ENCODE peak calls at places on chromosome 12, in four cellular contexts. D is stomach, S is PC-3, E is fibroblast of pulmonary artery. G is an unnamed sample.

GRCh38 chr12:98228619-98229538 is 286.5 kb upstream of the TMPO start:
- DNase-seq in E (no peak), D (no peak), S (no peak), G (no peak)

GRCh38 chr12:13128291-13129000 is 25.0 kb upstream of the GSG1 start:
- DNase-seq in E (no peak), S (peak; percentile 26), D (no peak), G (peak; percentile 27)

GRCh38 chr12:63313139-63313538 is 162.1 kb upstream of the AVPR1A start:
- DNase-seq in E (no peak), D (no peak), S (no peak), G (no peak)

GRCh38 chr12:9906888-9907287 is 25.3 kb downstream of the CLEC2A start:
- DNase-seq in E (no peak), S (no peak), D (no peak), G (no peak)

GRCh38 chr12:88544991-88545684 is 35.1 kb downstream of the KITLG start:
- DNase-seq in S (no peak), D (no peak), E (peak; percentile 38), G (peak; percentile 83)

GRCh38 chr12:57243521-57244305 is 7.3 kb downstream of the STAC3 start:
- DNase-seq in D (peak; percentile 85), E (peak; percentile 74), S (peak; percentile 88), G (peak; percentile 64)

GRCh38 chr12:76012656-76013055 is 18.9 kb downstream of the PHLDA1 start:
- DNase-seq in E (no peak), D (no peak), S (no peak), G (no peak)

GRCh38 chr12:56115329-56115728 is 1.1 kb upstream of the RPL41 start:
- DNase-seq in E (peak; percentile 45), S (peak; percentile 23), D (no peak), G (peak; percentile 17)

GRCh38 chr12:20374775-20375174 is 6.4 kb downstream of the PDE3A start:
- DNase-seq in E (no peak), S (no peak), D (no peak), G (no peak)

GRCh38 chr12:71730936-71731335 is 23.7 kb upstream of the RAB21 start:
- DNase-seq in S (peak; percentile 30), E (no peak), D (no peak), G (no peak)

GRCh38 chr12:124509676-124510300 is 57.6 kb downstream of the NCOR2 start:
- DNase-seq in D (peak; percentile 65), S (no peak), E (peak; percentile 87), G (peak; percentile 86)

GRCh38 chr12:100468126-100468525 is 5.5 kb upstream of the NR1H4 start:
- DNase-seq in D (no peak), S (no peak), E (no peak), G (no peak)

GRCh38 chr12:65663648-65664047 is 160.6 kb upstream of the HMGA2 start:
- DNase-seq in E (no peak), S (peak; percentile 57), D (no peak), G (no peak)

GRCh38 chr12:87329076-87329863 is 699.9 kb downstream of the C12orf50 start:
- DNase-seq in D (no peak), S (no peak), E (peak; percentile 36), G (no peak)

GRCh38 chr12:76546889-76547288 is 12.7 kb downstream of the OSBPL8 start:
- DNase-seq in S (no peak), E (no peak), D (no peak), G (no peak)

GRCh38 chr12:132422057-132423043 is 67.6 kb upstream of the FBRSL1 start:
- DNase-seq in D (no peak), S (no peak), E (no peak), G (peak; percentile 40)

GRCh38 chr12:93094988-93095737 is 166.1 kb upstream of the EEA1 start:
- DNase-seq in S (no peak), D (no peak), E (no peak), G (no peak)

GRCh38 chr12:100229876-100230275 is 29.3 kb downstream of the ACTR6 start:
- DNase-seq in E (no peak), S (peak; percentile 96), D (no peak), G (no peak)

GRCh38 chr12:121668750-121669524 is 517 bp downstream of the MORN3 start:
- DNase-seq in E (peak; percentile 58), D (peak; percentile 39), S (peak; percentile 61), G (peak; percentile 23)

GRCh38 chr12:121663610-121663929 is 5.9 kb downstream of the MORN3 start:
- DNase-seq in S (no peak), D (no peak), E (no peak), G (no peak)

GRCh38 chr12:121673013-121673441 is 3.6 kb upstream of the MORN3 start:
- DNase-seq in E (no peak), S (no peak), D (peak; percentile 82), G (peak; percentile 29)

DNA sequence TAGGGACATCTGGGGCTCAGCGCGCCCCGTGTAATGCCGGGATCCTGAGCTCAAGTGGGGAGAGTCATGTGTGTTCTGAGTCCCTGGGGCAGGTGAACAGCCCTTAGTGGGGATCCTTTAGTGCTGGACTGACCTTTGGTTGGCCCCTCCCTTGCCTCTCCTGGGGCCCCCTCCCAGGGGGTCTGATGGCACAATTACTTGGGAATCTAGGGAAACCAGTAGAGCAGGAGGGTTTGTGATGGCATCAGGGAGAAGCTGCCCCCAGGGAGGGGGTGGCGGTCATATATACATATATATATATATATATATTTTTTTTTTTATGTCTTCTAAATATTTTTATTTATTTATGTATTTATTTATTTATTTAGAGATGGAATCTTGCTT is at the start of gene MORN3:
- DNase-seq in E (no peak), D (no peak), S (peak; percentile 29), G (no peak)
- H3K4me3 ChIP-seq in E (no peak within 1 kb of the TSS), D (no peak within 1 kb of the TSS), S (no peak within 1 kb of the TSS), G (no peak within 1 kb of the TSS)

DNA sequence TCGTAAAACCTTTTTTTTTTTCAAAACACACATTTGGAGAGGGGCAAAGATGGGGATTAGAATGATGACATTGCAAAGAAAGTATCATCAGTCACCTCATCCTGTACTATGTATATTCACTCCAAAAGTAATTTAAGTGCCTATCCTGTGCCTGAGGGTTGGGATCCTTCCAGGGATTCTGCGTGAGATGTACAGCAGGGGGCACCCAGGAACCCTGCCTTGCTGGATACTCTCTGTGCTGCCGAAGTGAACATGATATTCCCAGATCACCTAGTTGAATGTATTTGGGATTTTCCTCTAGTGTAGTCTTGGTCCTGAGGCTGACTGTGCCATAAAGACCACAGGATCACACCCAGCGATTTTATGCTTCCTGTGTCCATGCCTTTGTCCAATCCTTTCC is 372.7 kb downstream of the IPO8 start:
- DNase-seq in D (no peak), S (no peak), E (peak; percentile 10), G (peak; percentile 1)
- TF ChIP-seq CTCF in D (no peak), S (no peak), E (peak; percentile 15), G (peak; percentile 23)

GRCh38 chr12:51320695-51321320 is 3.2 kb downstream of the BIN2 start:
- DNase-seq in D (no peak), E (peak; percentile 51), S (no peak), G (peak; percentile 81)
- H3K4me3 ChIP-seq in D (no peak overlapping the region), E (no peak overlapping the region), S (no peak overlapping the region), G (no peak overlapping the region)

GRCh38 chr12:4353785-4354208 is 25.7 kb downstream of the FGF23 start:
- DNase-seq in E (peak; percentile 18), D (no peak), S (peak; percentile 41), G (no peak)

GRCh38 chr12:4355150-4355842 is 24.2 kb downstream of the FGF23 start:
- DNase-seq in E (no peak), S (no peak), D (no peak), G (no peak)

DNA sequence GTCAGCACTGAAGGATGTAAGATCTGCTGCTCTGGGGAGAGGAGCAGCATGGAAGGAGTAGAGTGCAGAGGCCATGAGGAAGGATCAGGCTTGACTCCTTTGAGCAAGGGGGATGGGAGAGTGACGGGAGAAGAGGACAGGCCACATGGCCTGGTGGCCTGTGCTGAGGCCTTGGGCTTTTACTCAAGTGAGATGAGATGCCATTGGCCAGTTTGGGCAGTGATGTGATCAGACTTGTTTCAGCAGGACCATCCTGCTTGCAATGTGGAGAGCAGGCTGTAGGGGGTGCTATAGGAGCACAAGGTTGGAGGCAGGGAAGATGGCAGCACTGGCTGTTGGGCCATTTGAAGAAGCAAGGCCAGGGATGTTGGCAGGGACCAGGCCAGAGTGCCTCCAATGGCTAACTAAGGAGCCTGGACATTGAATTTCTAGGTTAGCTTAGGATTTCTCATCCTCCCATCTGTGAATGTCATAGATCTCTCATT is 23.6 kb downstream of the FGF23 start:
- DNase-seq in D (no peak), E (peak; percentile 32), S (peak; percentile 32), G (peak; percentile 3)
- TF ChIP-seq CTCF in D (no peak), E (peak; percentile 49), S (peak; percentile 48), G (peak; percentile 47)